ENCODE peak calls at places on chromosomes 16 and 17, in seven cellular contexts. X is neuronal stem cell, Q is HCT116, P is endothelial cell of umbilical vein, R is GM23248, I is Karpas-422, T is fibroblast of lung. B is an unnamed sample.

GRCh38 chr17:71777048-71777638 is 343.7 kb upstream of the SOX9 start:
- DNase-seq in Q (no peak), R (no peak), P (no peak), T (no peak), I (no peak), X (no peak), B (no peak)

GRCh38 chr17:29111816-29112499 is 68.2 kb downstream of the MYO18A start:
- DNase-seq in P (peak; percentile 62), R (peak; percentile 75), I (peak; percentile 94), T (peak; percentile 49), X (peak; percentile 63), Q (no peak), B (peak; percentile 60)

GRCh38 chr17:31787857-31788570 is 71.0 kb downstream of the COPRS start:
- DNase-seq in P (no peak), X (no peak), T (peak; percentile 90), I (no peak), R (peak; percentile 96), Q (peak; percentile 21), B (peak; percentile 55)

GRCh38 chr17:63610854-63611253 is 10.2 kb downstream of the TACO1 start:
- DNase-seq in T (no peak), X (no peak), Q (no peak), I (no peak), P (no peak), R (no peak), B (no peak)

GRCh38 chr17:9811086-9811485 is 10.8 kb downstream of the GSG1L2 start:
- DNase-seq in P (no peak), Q (no peak), X (no peak), R (no peak), I (no peak), T (peak; percentile 19), B (peak; percentile 82)

GRCh38 chr17:50129303-50129945 is 536 bp downstream of the SAMD14 start:
- DNase-seq in P (no peak), R (peak; percentile 67), X (no peak), T (peak; percentile 58), I (no peak), Q (no peak), B (no peak)

GRCh38 chr16:71882505-71883192 is 1.3 kb downstream of the ZNF821 start:
- DNase-seq in X (peak; percentile 82), I (peak; percentile 96), T (peak; percentile 66), P (peak; percentile 83), Q (peak; percentile 72), R (peak; percentile 81), B (peak; percentile 81)

GRCh38 chr16:64589836-64590235 is 532.0 kb downstream of the CDH11 start:
- DNase-seq in R (peak; percentile 93), I (no peak), T (peak; percentile 77), X (no peak), P (no peak), Q (no peak), B (peak; percentile 34)

GRCh38 chr16:81521141-81521626 is 76.6 kb downstream of the CMIP start:
- DNase-seq in T (no peak), I (no peak), Q (no peak), X (no peak), P (no peak), R (no peak), B (no peak)

GRCh38 chr17:21286771-21287702 is 2.5 kb downstream of the MAP2K3 start:
- DNase-seq in P (no peak), R (no peak), T (no peak), I (no peak), Q (peak; percentile 12), X (no peak), B (peak; percentile 78)

GRCh38 chr17:53626286-53626685 is 196.4 kb upstream of the KIF2B start:
- DNase-seq in P (no peak), R (peak; percentile 72), X (no peak), Q (no peak), T (peak; percentile 90), I (no peak), B (peak; percentile 67)

GRCh38 chr17:58294034-58294433 is 13.3 kb upstream of the MPO start:
- DNase-seq in Q (no peak), X (no peak), T (no peak), I (no peak), R (no peak), P (no peak), B (no peak)

GRCh38 chr16:84746231-84746630 is 46.4 kb downstream of the USP10 start:
- DNase-seq in I (no peak), R (no peak), T (no peak), P (no peak), Q (no peak), X (no peak), B (no peak)

GRCh38 chr16:67959930-67960329 is 8.5 kb downstream of the SLC12A4 start:
- DNase-seq in T (no peak), I (no peak), R (peak; percentile 39), Q (no peak), P (no peak), X (no peak), B (no peak)

GRCh38 chr17:74132354-74132753 is 71.1 kb upstream of the RPL38 start:
- DNase-seq in T (no peak), R (no peak), X (no peak), P (no peak), Q (no peak), I (no peak), B (no peak)

GRCh38 chr16:82788919-82789318 is 162.2 kb downstream of the CDH13 start:
- DNase-seq in R (no peak), I (no peak), Q (no peak), P (no peak), T (no peak), X (no peak), B (no peak)
- H3K27ac ChIP-seq in R (no peak overlapping the region), I (no peak overlapping the region), Q (no peak overlapping the region), P (no peak overlapping the region), T (no peak overlapping the region), X (no peak overlapping the region), B (no peak overlapping the region)

DNA sequence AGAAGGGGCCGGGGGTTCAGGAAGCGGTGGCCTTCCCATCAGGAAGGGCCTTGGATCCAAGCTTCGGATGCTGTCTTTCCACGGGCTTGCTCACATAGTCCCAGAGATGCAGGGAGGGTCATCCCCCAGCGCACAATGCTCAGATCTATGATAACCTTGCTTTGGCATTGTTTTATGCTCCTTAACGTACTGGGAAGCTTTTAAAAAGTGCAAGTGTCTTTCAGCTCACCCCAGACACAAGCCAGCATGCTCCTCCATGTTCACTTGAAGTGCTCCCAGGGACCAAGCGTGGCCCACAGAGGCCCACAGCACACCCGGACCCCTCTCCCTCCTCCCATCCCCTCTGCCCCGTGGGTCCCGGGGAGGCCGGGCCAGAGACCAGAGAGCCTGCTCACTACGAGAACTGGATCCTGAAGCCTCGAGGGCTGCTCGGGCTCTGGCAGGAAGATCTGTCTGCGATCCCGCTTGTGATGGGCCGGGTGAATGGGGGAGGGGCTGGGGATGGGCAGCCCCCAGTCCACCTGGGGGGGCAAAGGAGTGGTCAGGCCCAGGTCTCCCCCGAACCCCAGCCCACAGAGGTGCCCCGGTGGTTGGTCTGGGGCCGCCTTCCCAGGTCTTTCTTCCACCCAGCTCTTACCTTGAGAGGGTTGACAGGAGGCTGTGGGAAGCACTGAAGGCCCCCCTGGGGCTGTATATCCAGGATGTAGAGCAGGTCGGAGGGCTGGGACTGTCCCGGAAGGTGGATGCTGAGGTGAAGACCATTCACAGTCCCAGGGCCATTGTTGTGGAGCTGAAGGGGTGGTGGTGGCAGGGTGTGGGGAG is 11.8 kb upstream of the FAM171A2 start:
- DNase-seq in T (no peak), R (no peak), I (no peak), P (no peak), X (no peak), Q (no peak), B (no peak)
- H2AFZ ChIP-seq in T (no peak overlapping the region), R (no peak overlapping the region), I (no peak overlapping the region), P (peak overlapping the region; percentile 18), X (peak overlapping the region; percentile 76), Q (no peak overlapping the region), B (no peak overlapping the region)

GRCh38 chr17:4898927-4899326 is 409 bp upstream of the C17orf107 start:
- DNase-seq in T (no peak), I (no peak), X (no peak), R (no peak), Q (no peak), P (no peak), B (no peak)
- H3K27ac ChIP-seq in T (no peak overlapping the region), I (no peak overlapping the region), X (no peak overlapping the region), R (no peak overlapping the region), Q (no peak overlapping the region), P (no peak overlapping the region), B (no peak overlapping the region)

GRCh38 chr17:56203430-56203829 is 50.2 kb downstream of the ANKFN1 start:
- DNase-seq in P (no peak), Q (peak; percentile 49), T (no peak), I (peak; percentile 77), X (no peak), R (peak; percentile 9), B (peak; percentile 28)
- H2AFZ ChIP-seq in P (peak overlapping the region; percentile 54), Q (peak overlapping the region; percentile 6), T (no peak overlapping the region), I (peak overlapping the region; percentile 63), X (peak overlapping the region; percentile 87), R (no peak overlapping the region), B (no peak overlapping the region)

GRCh38 chr17:68238894-68239293 is 8.9 kb upstream of the AMZ2 start:
- DNase-seq in R (no peak), T (no peak), X (no peak), P (no peak), Q (no peak), I (peak; percentile 66), B (no peak)
- H3K27ac ChIP-seq in R (no peak overlapping the region), T (no peak overlapping the region), X (no peak overlapping the region), P (no peak overlapping the region), Q (no peak overlapping the region), I (peak overlapping the region; percentile 100), B (no peak overlapping the region)

GRCh38 chr17:35879748-35880654 is at the start of gene CCL5:
- DNase-seq in I (no peak), Q (no peak), P (no peak), R (no peak), T (no peak), X (no peak), B (peak; percentile 7)
- H2AFZ ChIP-seq in I (no peak within 1 kb of the TSS), Q (no peak within 1 kb of the TSS), P (peak within 1 kb of the TSS; percentile 35), R (no peak within 1 kb of the TSS), T (no peak within 1 kb of the TSS), X (no peak within 1 kb of the TSS), B (no peak within 1 kb of the TSS)